ENCODE peak calls at places on chromosomes 6 and 20, in six cellular contexts. F, W, K, T, Y and E are unnamed samples.
A peak's percentile ranks its signal among the peaks of the same experiment; 100 is the strongest.

GRCh38 chr6:122322824-122323223 is 76.6 kb upstream of the HSF2 start:
- DNase-seq in Y (no peak), T (no peak), K (no peak), W (no peak), F (no peak), E (no peak)

GRCh38 chr6:137799950-137800568 is 67.0 kb upstream of the TNFAIP3 start:
- DNase-seq in T (no peak), W (no peak), Y (no peak), F (no peak), K (peak; percentile 54), E (peak; percentile 91)

GRCh38 chr6:105920071-105920470 is 166.1 kb upstream of the PRDM1 start:
- DNase-seq in K (no peak), T (no peak), Y (no peak), F (no peak), W (no peak), E (no peak)

GRCh38 chr20:57768519-57768918 is 58.7 kb upstream of the PMEPA1 start:
- DNase-seq in K (no peak), T (no peak), W (no peak), F (no peak), Y (no peak), E (no peak)

GRCh38 chr6:114084327-114084890 is 113.5 kb upstream of the HDAC2 start:
- DNase-seq in W (no peak), T (no peak), K (no peak), F (no peak), Y (peak; percentile 56), E (no peak)

GRCh38 chr6:165245287-165245686 is 64.1 kb downstream of the C6orf118 start:
- DNase-seq in T (no peak), Y (no peak), K (peak; percentile 18), W (no peak), F (no peak), E (no peak)

GRCh38 chr20:64223526-64224067 is 32.0 kb upstream of the PCMTD2 start:
- DNase-seq in W (peak; percentile 67), K (no peak), Y (peak; percentile 69), T (no peak), F (no peak), E (no peak)

GRCh38 chr6:141992109-141992508 is 140.6 kb upstream of the GJE1 start:
- DNase-seq in Y (no peak), K (no peak), W (no peak), T (no peak), F (no peak), E (no peak)

GRCh38 chr20:46914789-46915359 is 20.2 kb downstream of the EYA2 start:
- DNase-seq in F (no peak), W (no peak), T (no peak), Y (no peak), K (no peak), E (peak; percentile 73)

GRCh38 chr6:46217671-46218131 is 46.9 kb upstream of the ENPP5 start:
- DNase-seq in Y (no peak), W (peak; percentile 53), T (no peak), F (no peak), K (no peak), E (peak; percentile 54)

GRCh38 chr6:21870071-21870729 is 276.6 kb downstream of the SOX4 start:
- DNase-seq in K (no peak), Y (no peak), T (no peak), F (no peak), W (no peak), E (no peak)

GRCh38 chr6:142902636-142903053 is 42.3 kb downstream of the HIVEP2 start:
- DNase-seq in W (peak; percentile 85), K (peak; percentile 65), F (peak; percentile 61), T (no peak), Y (no peak), E (peak; percentile 22)

GRCh38 chr6:137416376-137417109 is 77.7 kb downstream of the OLIG3 start:
- DNase-seq in K (no peak), Y (no peak), T (no peak), F (no peak), W (no peak), E (peak; percentile 9)

GRCh38 chr20:16821211-16822089 is 73.3 kb downstream of the OTOR start:
- DNase-seq in Y (peak; percentile 6), W (no peak), T (no peak), K (peak; percentile 65), F (no peak), E (no peak)

GRCh38 chr20:37973059-37973910 is 60.0 kb downstream of the TTI1 start:
- DNase-seq in Y (no peak), T (no peak), W (no peak), K (no peak), F (no peak), E (no peak)

GRCh38 chr6:138666636-138667035 is 106.9 kb upstream of the CCDC28A start:
- DNase-seq in F (no peak), K (no peak), Y (no peak), W (no peak), T (no peak), E (no peak)

GRCh38 chr6:104486003-104486402 is 373.7 kb downstream of the HACE1 start:
- DNase-seq in W (no peak), Y (no peak), F (no peak), K (no peak), T (no peak), E (no peak)

GRCh38 chr6:145327497-145328055 is 407.7 kb downstream of the EPM2A start:
- DNase-seq in K (no peak), W (no peak), F (no peak), T (no peak), Y (no peak), E (no peak)

GRCh38 chr6:157169656-157170055 is 153.7 kb downstream of the TMEM242 start:
- DNase-seq in K (no peak), T (no peak), F (no peak), Y (no peak), W (peak; percentile 71), E (no peak)

GRCh38 chr6:154331750-154332149 is 24.9 kb downstream of the IPCEF1 start:
- DNase-seq in F (no peak), K (no peak), W (no peak), T (no peak), Y (no peak), E (no peak)

GRCh38 chr6:47318236-47318974 is 8.7 kb upstream of the TNFRSF21 start:
- DNase-seq in W (no peak), F (no peak), K (no peak), Y (no peak), T (no peak), E (no peak)

GRCh38 chr6:21538186-21538798 is 55.3 kb upstream of the SOX4 start:
- DNase-seq in K (no peak), Y (no peak), T (no peak), F (no peak), W (no peak), E (no peak)

GRCh38 chr6:157246048-157246630 is 77.2 kb downstream of the TMEM242 start:
- DNase-seq in F (no peak), K (no peak), W (no peak), T (no peak), Y (peak; percentile 79), E (peak; percentile 47)

GRCh38 chr6:132703936-132704335 is 9.9 kb downstream of the VNN1 start:
- DNase-seq in K (no peak), F (no peak), W (no peak), Y (no peak), T (no peak), E (no peak)

GRCh38 chr6:39072830-39073229 is 24.2 kb downstream of the GLP1R start:
- DNase-seq in Y (no peak), W (no peak), K (no peak), F (peak; percentile 17), T (no peak), E (no peak)

GRCh38 chr6:112207131-112207530 is 47.2 kb downstream of the LAMA4 start:
- DNase-seq in T (no peak), K (no peak), Y (no peak), F (no peak), W (no peak), E (no peak)

GRCh38 chr6:87700729-87701675 is 1.0 kb downstream of the AKIRIN2 start:
- DNase-seq in Y (peak; percentile 90), K (peak; percentile 63), W (peak; percentile 46), T (no peak), F (no peak), E (no peak)
- TF ChIP-seq POLR2A in Y (no peak), K (no peak), W (no peak), T (no peak), F (no peak), E (no peak)

DNA sequence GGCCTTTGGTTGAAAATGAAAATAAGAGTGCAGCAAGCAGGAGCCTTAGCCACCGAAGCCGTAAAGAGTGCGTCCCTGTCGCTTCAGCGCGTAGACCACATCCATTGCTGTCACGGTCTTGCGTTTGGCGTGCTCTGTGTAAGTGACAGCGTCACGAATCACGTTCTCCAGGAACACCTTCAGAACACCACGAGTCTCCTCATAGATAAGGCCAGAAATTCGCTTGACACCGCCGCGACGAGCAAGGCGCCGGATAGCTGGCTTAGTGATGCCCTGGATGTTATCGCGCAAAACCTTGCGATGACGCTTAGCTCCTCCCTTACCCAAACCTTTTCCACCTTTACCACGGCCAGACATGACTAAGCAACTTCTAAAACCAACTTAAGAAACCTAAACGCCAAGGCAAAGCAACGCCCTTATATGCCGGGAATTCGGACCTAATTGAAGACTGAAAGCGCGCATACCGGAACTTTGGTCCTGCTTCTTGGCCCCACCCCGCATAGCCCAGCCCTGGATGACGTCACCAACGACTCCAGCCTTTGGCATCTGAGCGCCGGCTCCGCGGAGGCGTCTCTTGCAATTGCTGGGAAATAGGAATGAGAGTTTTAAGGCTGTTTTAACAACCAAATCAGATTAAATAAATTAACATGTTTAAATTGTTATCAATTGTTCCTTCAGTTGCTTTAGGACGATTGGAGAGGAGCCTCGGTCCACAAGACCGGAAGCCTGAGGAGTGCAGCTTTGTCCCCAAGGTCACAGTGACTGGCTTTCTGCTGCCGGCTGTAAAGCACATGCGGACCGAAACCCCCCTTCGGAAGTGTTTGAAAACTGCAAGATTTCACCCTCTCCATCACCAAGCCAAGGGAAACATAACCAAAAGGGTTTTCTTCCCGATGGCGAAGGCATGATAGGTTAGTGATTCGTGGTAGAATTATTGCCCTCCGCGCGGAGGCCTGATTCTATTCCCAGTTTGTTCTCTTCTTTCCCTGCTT is 79.6 kb upstream of the BTN3A2 start:
- DNase-seq in K (peak; percentile 99), T (peak; percentile 98), Y (peak; percentile 89), F (peak; percentile 96), W (peak; percentile 98), E (peak; percentile 100)
- TF ChIP-seq POLR2A in K (peak; percentile 92), T (peak; percentile 87), Y (peak; percentile 72), F (no peak), W (no peak), E (peak; percentile 81)

GRCh38 chr6:36130672-36131516 is 581 bp downstream of the MAPK13 start:
- DNase-seq in T (peak; percentile 71), Y (peak; percentile 95), K (no peak), F (peak; percentile 74), W (no peak), E (no peak)
- TF ChIP-seq POLR2A in T (no peak), Y (no peak), K (no peak), F (no peak), W (no peak), E (no peak)

DNA sequence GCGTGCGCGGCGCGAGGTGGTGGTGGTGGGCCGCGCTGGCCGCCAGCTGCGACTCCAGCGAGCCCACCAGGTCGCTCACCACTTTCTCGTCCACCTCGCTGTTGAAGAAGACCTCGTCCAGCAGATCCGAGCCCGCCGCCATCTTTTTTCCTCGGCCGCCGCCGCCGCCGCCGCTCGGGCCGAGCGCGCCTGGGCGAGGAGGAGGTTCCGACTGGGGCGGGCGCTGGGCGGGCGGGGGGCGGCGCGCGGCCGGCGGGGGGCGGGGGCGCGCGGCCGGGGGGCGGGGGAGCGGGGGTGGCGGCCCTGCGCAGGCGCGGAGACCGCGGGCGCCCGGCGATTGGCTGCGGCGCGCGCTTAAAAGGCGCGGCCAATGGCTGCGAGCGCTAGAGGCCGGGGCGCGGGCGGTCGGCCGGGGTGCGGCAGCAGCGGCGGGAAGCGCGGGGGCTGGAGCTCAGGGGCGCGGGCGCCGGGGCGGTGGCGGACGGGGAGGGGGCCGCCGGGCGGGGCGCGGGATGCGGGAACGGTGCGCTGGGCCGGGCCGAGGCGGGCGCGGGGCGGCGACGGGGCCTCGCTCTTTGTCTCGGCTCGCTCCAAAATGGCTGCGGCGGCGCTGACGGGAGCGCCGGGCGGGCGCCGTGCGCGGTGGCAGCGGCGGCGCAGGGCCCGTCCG is at the start of gene TAF4:
- DNase-seq in Y (peak; percentile 97), T (peak; percentile 72), K (peak; percentile 72), W (peak; percentile 73), F (peak; percentile 81), E (peak; percentile 39)
- TF ChIP-seq POLR2A in Y (peak; percentile 39), T (no peak), K (peak; percentile 94), W (no peak), F (no peak), E (peak; percentile 54)